ENCODE peak calls at places on chromosomes 4 and X, in four cellular contexts. R, W, L and A are unnamed samples.

GRCh38 chr4:142265536-142265935 is 580.6 kb downstream of the INPP4B start:
- DNase-seq in R (no peak), L (peak), W (no peak), A (no peak)

GRCh38 chrX:6683353-6683752 is 148.4 kb upstream of the VCX3A start:
- DNase-seq in L (no peak), W (no peak), R (no peak), A (no peak)

GRCh38 chr4:167021545-167022155 is 212.6 kb downstream of the SPOCK3 start:
- DNase-seq in R (peak), W (peak), L (peak), A (peak)

GRCh38 chr4:26173619-26174018 is 147.2 kb upstream of the RBPJ start:
- DNase-seq in L (no peak), W (no peak), R (no peak), A (no peak)

GRCh38 chr4:25088342-25088952 is 57.7 kb upstream of the LGI2 start:
- DNase-seq in R (peak), L (peak), W (no peak), A (no peak)

GRCh38 chr4:15665738-15666365 is 10.7 kb upstream of the FBXL5 start:
- DNase-seq in R (no peak), W (no peak), L (peak), A (no peak)

GRCh38 chr4:159447296-159447695 is 344.4 kb downstream of the RAPGEF2 start:
- DNase-seq in L (peak), R (no peak), W (no peak), A (no peak)

GRCh38 chr4:77434299-77435092 is 171.1 kb upstream of the CXCL13 start:
- DNase-seq in W (no peak), L (peak), R (no peak), A (no peak)

GRCh38 chr4:161936625-161937133 is 227.1 kb downstream of the FSTL5 start:
- DNase-seq in W (no peak), L (peak), R (no peak), A (no peak)

GRCh38 chrX:120456973-120457372 is 12.1 kb downstream of the LAMP2 start:
- DNase-seq in W (no peak), R (no peak), L (no peak), A (no peak)

GRCh38 chrX:7139202-7140081 is 8.1 kb upstream of the STS start:
- DNase-seq in L (peak), R (no peak), W (no peak), A (no peak)

GRCh38 chrX:134246282-134246681 is 9.3 kb downstream of the CCDC160 start:
- DNase-seq in R (no peak), W (no peak), L (no peak), A (no peak)

GRCh38 chrX:56995271-56995994 is at the start of gene SPIN3:
- DNase-seq in W (peak), R (peak), L (peak), A (peak)

GRCh38 chrX:109399831-109400230 is 82.1 kb downstream of the GUCY2F start:
- DNase-seq in R (no peak), W (no peak), L (no peak), A (no peak)

GRCh38 chrX:145825896-145826295 is 8.3 kb downstream of the SLITRK2 start:
- DNase-seq in W (no peak), L (peak), R (no peak), A (no peak)